ENCODE peak calls at places on chromosome 15, in six cellular contexts. U is trophoblast cell, K is mesenchymal stem cell, S is H9, W is IMR-90, D is H1. F is an unnamed sample.

GRCh38 chr15:23566070-23567050 is 886 bp downstream of the MKRN3 start:
- DNase-seq in U (peak), K (no peak), S (no peak), W (no peak), D (no peak), F (no peak)

GRCh38 chr15:51281368-51281967 is 56.9 kb downstream of the CYP19A1 start:
- DNase-seq in U (peak), K (peak), S (peak), W (peak), D (peak), F (peak)

GRCh38 chr15:75570119-75570518 is 9.0 kb downstream of the PTPN9 start:
- DNase-seq in U (no peak), K (no peak), S (no peak), W (no peak), D (no peak), F (no peak)

GRCh38 chr15:72106068-72106467 is 11.9 kb downstream of the MYO9A start:
- DNase-seq in U (no peak), K (no peak), S (no peak), W (no peak), D (no peak), F (no peak)

GRCh38 chr15:75065851-75066509 is 42.6 kb downstream of the PPCDC start:
- DNase-seq in U (no peak), K (no peak), S (no peak), W (no peak), D (no peak), F (no peak)

GRCh38 chr15:52031542-52031941 is 12.5 kb downstream of the MAPK6 start:
- DNase-seq in U (peak), K (peak), S (no peak), W (no peak), D (no peak), F (no peak)

GRCh38 chr15:90465930-90466567 is 63.7 kb upstream of the CRTC3 start:
- DNase-seq in U (no peak), K (no peak), S (no peak), W (peak), D (no peak), F (no peak)

GRCh38 chr15:85533949-85534543 is 153.6 kb downstream of the AKAP13 start:
- DNase-seq in U (no peak), K (no peak), S (no peak), W (no peak), D (no peak), F (no peak)

GRCh38 chr15:32643907-32644445 is 2.5 kb downstream of the SCG5 start:
- DNase-seq in U (no peak), K (peak), S (no peak), W (peak), D (no peak), F (no peak)

GRCh38 chr15:49900036-49900435 is 219.0 kb downstream of the ATP8B4 start:
- DNase-seq in U (peak), K (peak), S (no peak), W (peak), D (no peak), F (no peak)

GRCh38 chr15:48929611-48930170 is 34.0 kb downstream of the SHC4 start:
- DNase-seq in U (no peak), K (no peak), S (no peak), W (peak), D (no peak), F (no peak)

GRCh38 chr15:62066663-62067447 is at the start of gene C2CD4A:
- DNase-seq in U (peak), K (peak), S (peak), W (peak), D (peak), F (peak)

GRCh38 chr15:58748787-58749531 is 548 bp downstream of the ADAM10 start:
- DNase-seq in U (peak), K (peak), S (peak), W (no peak), D (peak), F (peak)

GRCh38 chr15:45729146-45729545 is 94.3 kb downstream of the SQOR start:
- DNase-seq in U (peak), K (no peak), S (no peak), W (peak), D (no peak), F (no peak)

GRCh38 chr15:100588638-100589242 is 13.2 kb downstream of the LINS1 start:
- DNase-seq in U (no peak), K (peak), S (no peak), W (peak), D (no peak), F (no peak)

GRCh38 chr15:35627696-35628095 is 81.7 kb upstream of the DPH6 start:
- DNase-seq in U (no peak), K (no peak), S (no peak), W (no peak), D (no peak), F (no peak)
- H3K14ac ChIP-seq in U (no peak), K (no peak), S (no peak), W (no peak), D (no peak), F (no peak)

DNA sequence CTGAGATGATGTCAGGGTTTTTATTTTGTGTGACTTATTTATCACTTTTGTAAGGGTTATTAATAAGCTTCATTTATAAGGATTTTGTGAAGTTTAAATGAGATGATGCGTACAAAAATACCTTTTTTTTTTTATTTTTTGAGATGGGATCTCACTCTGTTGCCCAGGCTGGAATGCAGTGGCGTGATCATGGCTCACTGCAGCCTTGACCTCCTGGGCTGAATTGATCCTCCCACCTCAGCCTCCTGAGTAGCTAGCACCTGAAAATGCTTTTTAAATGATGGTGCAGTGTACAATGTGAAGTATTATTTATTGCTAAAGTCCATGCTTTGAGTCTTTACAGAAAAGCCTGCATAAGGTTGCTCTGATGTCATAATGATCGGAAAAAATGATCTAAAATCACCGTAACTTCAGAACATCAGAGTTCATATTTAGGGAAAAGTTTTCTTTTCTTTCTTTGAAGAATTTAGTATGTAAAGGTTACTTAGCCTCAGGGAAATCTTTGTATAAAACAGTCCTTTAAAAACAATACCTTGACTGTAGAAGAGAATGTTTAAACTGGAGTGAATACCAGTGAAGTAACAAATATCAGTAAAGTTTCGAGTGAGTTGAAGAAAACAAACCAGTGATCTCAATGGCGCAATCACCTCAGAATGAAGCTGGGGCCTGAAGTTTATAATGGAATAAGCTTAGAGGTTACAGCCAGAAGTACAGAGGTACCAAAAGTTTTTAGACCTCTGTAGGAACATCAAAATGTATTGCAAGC is 29.7 kb downstream of the TCF12 start:
- DNase-seq in U (peak), K (peak), S (no peak), W (peak), D (no peak), F (no peak)
- H3K14ac ChIP-seq in U (no peak), K (no peak), S (no peak), W (peak), D (no peak), F (no peak)

DNA sequence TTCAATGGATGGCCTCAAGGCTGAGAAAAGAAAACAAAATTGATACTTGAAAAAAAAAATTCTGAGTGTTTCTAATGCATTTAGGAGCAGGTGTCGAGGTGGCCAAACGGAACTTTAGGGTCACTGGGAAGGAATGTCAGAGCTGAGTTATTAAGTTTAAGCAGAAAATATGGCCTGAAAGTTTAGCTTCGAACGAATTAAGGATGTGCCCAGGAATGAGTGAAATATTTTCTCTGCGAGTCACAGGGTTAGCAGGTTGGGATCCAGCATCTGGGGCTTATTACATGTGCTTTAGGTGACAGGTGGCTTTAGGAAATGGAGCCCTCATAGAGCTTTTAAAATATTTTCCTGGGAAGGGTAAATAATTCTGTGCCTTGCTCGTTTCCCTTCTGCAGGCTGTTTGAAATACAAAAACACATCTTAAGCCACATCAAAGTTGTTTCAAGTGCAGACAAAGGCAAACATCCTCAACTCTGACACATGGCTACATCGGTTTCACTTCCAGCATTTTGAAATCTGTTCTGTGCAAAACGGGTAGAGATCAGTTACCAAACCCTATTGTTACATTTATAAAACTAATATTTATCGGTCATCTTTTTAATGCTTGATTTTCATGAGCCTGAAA is 143.1 kb upstream of the ARRDC4 start:
- DNase-seq in U (no peak), K (no peak), S (no peak), W (no peak), D (no peak), F (no peak)
- H3K14ac ChIP-seq in U (no peak), K (no peak), S (no peak), W (no peak), D (no peak), F (no peak)

DNA sequence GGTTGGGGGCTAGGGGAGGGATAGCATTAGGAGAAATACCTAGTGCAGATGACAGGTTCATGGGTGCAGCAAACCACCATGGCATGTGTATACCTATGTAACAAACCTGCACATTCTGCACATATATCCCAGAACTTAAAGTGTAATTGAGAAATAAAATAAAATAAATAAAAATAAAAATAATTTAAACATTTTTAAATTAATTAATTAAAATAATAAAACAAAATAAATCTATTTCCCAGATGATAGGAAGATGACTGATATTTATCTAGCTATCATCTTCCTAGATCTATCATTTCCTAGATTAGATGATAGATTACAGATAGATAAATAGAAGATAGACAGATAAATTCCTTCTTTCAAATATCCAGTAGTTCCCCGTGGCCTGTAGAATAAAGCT is 137.3 kb downstream of the OCA2 start:
- DNase-seq in U (no peak), K (no peak), S (no peak), W (no peak), D (no peak), F (no peak)
- H3K14ac ChIP-seq in U (no peak), K (no peak), S (no peak), W (no peak), D (no peak), F (no peak)

DNA sequence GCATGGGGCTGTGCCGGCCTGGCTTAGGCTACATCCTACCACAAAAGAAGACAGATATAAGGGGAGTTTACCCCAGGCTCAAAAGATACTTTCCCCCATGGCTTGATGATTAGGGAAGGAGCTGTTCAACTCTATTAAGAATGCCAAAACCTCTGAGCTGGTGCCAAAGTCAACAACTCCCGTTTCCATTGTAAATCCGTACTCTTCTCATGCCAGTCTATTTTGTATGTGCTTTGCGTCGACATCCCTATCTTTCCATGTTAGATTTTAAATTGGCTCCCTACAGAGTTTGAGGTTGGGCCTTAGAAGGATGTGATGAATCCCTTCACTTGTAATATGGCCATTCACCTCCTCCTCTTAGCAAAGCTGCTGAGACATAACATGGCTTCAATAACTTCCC is 46.9 kb downstream of the RLBP1 start:
- DNase-seq in U (no peak), K (no peak), S (no peak), W (no peak), D (no peak), F (no peak)
- H3K14ac ChIP-seq in U (no peak), K (no peak), S (no peak), W (no peak), D (no peak), F (no peak)

GRCh38 chr15:65528461-65529060 is 1.7 kb upstream of the HACD3 start:
- DNase-seq in U (no peak), K (no peak), S (no peak), W (no peak), D (no peak), F (no peak)

GRCh38 chr15:65529754-65530317 is 427 bp upstream of the HACD3 start:
- DNase-seq in U (no peak), K (no peak), S (no peak), W (no peak), D (no peak), F (no peak)

GRCh38 chr15:65521355-65521754 is 3.9 kb upstream of the DPP8 start:
- DNase-seq in U (no peak), K (no peak), S (no peak), W (no peak), D (no peak), F (no peak)

GRCh38 chr15:65524226-65524625 is 6.0 kb upstream of the HACD3 start:
- DNase-seq in U (no peak), K (no peak), S (no peak), W (no peak), D (no peak), F (no peak)

DNA sequence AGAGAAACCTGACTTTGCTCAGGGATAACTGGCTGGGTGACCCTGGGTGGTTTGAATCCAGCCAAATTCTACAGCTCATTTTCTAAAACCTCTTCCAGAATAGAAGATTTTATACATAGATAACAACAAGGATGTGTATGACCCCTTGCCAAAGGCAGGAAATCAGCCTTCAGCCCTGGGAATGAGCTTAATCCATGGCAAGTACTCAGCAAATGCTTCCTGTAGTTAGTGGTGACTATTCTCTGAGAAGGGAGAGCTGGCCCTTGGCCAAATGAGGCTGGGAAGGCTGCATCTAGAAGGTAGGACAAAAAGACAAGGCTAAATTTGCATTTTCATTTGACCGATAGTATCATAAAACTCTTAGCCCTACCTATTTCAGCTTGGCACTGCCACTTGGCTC is 4.6 kb upstream of the HACD3 start:
- DNase-seq in U (no peak), K (peak), S (no peak), W (no peak), D (no peak), F (no peak)
- H3K14ac ChIP-seq in U (no peak), K (no peak), S (no peak), W (no peak), D (no peak), F (no peak)

GRCh38 chr15:40958723-40959122 is 5.5 kb downstream of the CHAC1 start:
- DNase-seq in U (no peak), K (no peak), S (no peak), W (no peak), D (no peak), F (no peak)

GRCh38 chr15:40958146-40958545 is 4.9 kb downstream of the CHAC1 start:
- DNase-seq in U (no peak), K (no peak), S (no peak), W (no peak), D (no peak), F (no peak)

GRCh38 chr15:40960926-40961325 is 7.7 kb downstream of the CHAC1 start:
- DNase-seq in U (peak), K (no peak), S (no peak), W (no peak), D (no peak), F (no peak)

GRCh38 chr15:40959331-40960141 is 6.3 kb downstream of the CHAC1 start:
- DNase-seq in U (no peak), K (peak), S (peak), W (no peak), D (no peak), F (no peak)

DNA sequence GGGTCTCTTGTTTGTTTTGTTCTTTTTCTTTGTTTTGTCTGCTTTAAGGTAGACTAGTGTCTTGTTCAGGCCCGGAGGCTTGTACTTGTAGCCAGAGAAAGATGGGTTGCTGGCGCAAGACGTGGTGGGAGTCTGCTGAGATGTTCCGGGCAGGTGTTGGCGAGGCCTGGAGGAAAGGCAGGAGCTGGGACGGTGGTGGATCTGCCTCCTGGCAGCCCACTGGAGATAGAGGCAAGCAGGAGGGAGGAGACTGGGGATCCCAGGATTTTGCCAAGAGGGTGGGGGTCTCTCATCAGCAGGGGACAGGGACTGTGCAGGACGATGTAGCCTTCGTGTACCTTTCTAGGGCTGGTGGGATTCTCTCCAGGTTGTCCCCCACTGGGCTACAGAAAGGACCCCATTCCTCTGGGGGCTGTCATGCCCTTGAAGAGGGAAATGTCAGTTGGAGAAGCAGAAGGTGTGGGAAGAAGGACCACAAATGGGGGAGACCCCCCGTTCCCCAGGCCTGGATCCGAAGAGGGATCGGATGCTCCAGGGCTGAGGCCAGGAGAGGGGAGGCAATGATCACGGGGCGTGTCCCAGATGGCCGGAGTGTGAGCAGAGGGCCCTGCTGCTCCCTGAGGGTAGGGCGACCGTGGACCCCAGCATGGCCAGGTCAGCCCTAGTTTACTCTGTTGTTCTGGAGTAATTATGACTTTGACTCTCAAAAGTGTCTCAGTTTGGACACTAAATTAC is 7.0 kb downstream of the CHAC1 start:
- DNase-seq in U (no peak), K (no peak), S (no peak), W (no peak), D (no peak), F (no peak)
- H3K14ac ChIP-seq in U (no peak), K (no peak), S (no peak), W (no peak), D (no peak), F (no peak)

DNA sequence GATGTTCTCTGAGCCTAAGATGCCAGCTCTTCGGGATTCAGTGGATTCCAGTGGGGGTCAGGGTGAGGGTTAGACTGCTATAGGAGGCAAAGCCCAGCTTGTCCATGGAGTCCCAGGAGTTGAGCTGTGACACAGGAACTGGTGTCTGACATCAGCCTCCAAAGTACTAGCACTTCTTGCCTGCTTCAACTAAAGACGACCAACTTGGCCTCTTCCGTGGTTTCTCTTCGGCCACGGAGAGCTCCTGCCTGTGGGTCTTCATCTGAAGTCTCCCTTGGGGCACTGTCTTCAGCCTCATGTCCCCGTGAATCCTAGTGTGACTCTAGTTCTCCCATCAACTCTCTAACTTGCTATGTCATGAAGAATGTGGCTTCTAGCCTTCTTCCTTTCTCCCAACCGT is 12.8 kb upstream of the ACAN start:
- DNase-seq in U (no peak), K (no peak), S (no peak), W (no peak), D (no peak), F (no peak)
- H3K14ac ChIP-seq in U (no peak), K (no peak), S (no peak), W (no peak), D (no peak), F (no peak)

GRCh38 chr15:55183679-55184078 is 13.1 kb downstream of the RSL24D1 start:
- DNase-seq in U (no peak), K (no peak), S (no peak), W (peak), D (no peak), F (no peak)
- H3K14ac ChIP-seq in U (no peak), K (no peak), S (no peak), W (no peak), D (no peak), F (no peak)

F was measured in neuronal stem cell.